ENCODE peak calls at places on chromosomes 11 and 22, in seven cellular contexts. One of them, this sample, is unnamed. For H3K9me3, the result is how much of the 10 kb centered on the place peaks cover.

GRCh38 chr11:69453151-69453550 is 28.3 kb upstream of the LINC01488 start:
- DNase-seq in PC-3: no peak
- DNase-seq in lower lobe of right lung: peak
- DNase-seq in small intestine: no peak
- DNase-seq in CD8-positive, alpha-beta memory T cell: no peak
- DNase-seq in fibroblast of lung: no peak
- DNase-seq in A549: no peak
- DNase-seq in this sample: no peak

GRCh38 chr22:31929126-31929928 is 15.0 kb upstream of the YWHAH start:
- DNase-seq in PC-3: no peak
- DNase-seq in lower lobe of right lung: no peak
- DNase-seq in small intestine: no peak
- DNase-seq in CD8-positive, alpha-beta memory T cell: no peak
- DNase-seq in fibroblast of lung: no peak
- DNase-seq in A549: no peak
- DNase-seq in this sample: no peak

GRCh38 chr11:67119577-67120391 is 721 bp downstream of the KDM2A start:
- DNase-seq in PC-3: peak
- DNase-seq in lower lobe of right lung: peak
- DNase-seq in small intestine: peak
- DNase-seq in CD8-positive, alpha-beta memory T cell: no peak
- DNase-seq in fibroblast of lung: no peak
- DNase-seq in A549: peak
- DNase-seq in this sample: peak

GRCh38 chr11:9103542-9104276 is 12.3 kb upstream of the SCUBE2 start:
- DNase-seq in PC-3: peak
- DNase-seq in lower lobe of right lung: no peak
- DNase-seq in small intestine: no peak
- DNase-seq in CD8-positive, alpha-beta memory T cell: no peak
- DNase-seq in fibroblast of lung: no peak
- DNase-seq in A549: no peak
- DNase-seq in this sample: no peak

GRCh38 chr11:6599884-6600390 is 3.5 kb downstream of the RRP8 start:
- DNase-seq in PC-3: no peak
- DNase-seq in lower lobe of right lung: no peak
- DNase-seq in small intestine: peak
- DNase-seq in CD8-positive, alpha-beta memory T cell: no peak
- DNase-seq in fibroblast of lung: no peak
- DNase-seq in A549: no peak
- DNase-seq in this sample: no peak

GRCh38 chr22:30430933-30431332 is 5.4 kb downstream of the MTFP1 start:
- DNase-seq in PC-3: no peak
- DNase-seq in lower lobe of right lung: no peak
- DNase-seq in small intestine: no peak
- DNase-seq in CD8-positive, alpha-beta memory T cell: no peak
- DNase-seq in fibroblast of lung: no peak
- DNase-seq in A549: no peak
- DNase-seq in this sample: no peak

GRCh38 chr22:38110863-38111852 is 674 bp upstream of the BAIAP2L2 start:
- DNase-seq in PC-3: no peak
- DNase-seq in lower lobe of right lung: peak
- DNase-seq in small intestine: peak
- DNase-seq in CD8-positive, alpha-beta memory T cell: peak
- DNase-seq in fibroblast of lung: no peak
- DNase-seq in A549: peak
- DNase-seq in this sample: no peak

GRCh38 chr11:103623933-103624332 is 412.5 kb upstream of the DDI1 start:
- DNase-seq in PC-3: no peak
- DNase-seq in lower lobe of right lung: no peak
- DNase-seq in small intestine: no peak
- DNase-seq in CD8-positive, alpha-beta memory T cell: no peak
- DNase-seq in fibroblast of lung: no peak
- DNase-seq in A549: no peak
- DNase-seq in this sample: no peak

GRCh38 chr11:107472966-107473365 is 15.3 kb upstream of the CWF19L2 start:
- DNase-seq in PC-3: no peak
- DNase-seq in lower lobe of right lung: no peak
- DNase-seq in small intestine: no peak
- DNase-seq in CD8-positive, alpha-beta memory T cell: no peak
- DNase-seq in fibroblast of lung: no peak
- DNase-seq in A549: no peak
- DNase-seq in this sample: no peak

GRCh38 chr11:128909438-128910125 is 18.4 kb downstream of the KCNJ5 start:
- DNase-seq in PC-3: no peak
- DNase-seq in lower lobe of right lung: no peak
- DNase-seq in small intestine: no peak
- DNase-seq in CD8-positive, alpha-beta memory T cell: no peak
- DNase-seq in fibroblast of lung: no peak
- DNase-seq in A549: no peak
- DNase-seq in this sample: no peak

GRCh38 chr11:15006139-15006759 is 34.1 kb upstream of the CALCA start:
- DNase-seq in PC-3: peak
- DNase-seq in lower lobe of right lung: no peak
- DNase-seq in small intestine: peak
- DNase-seq in CD8-positive, alpha-beta memory T cell: no peak
- DNase-seq in fibroblast of lung: peak
- DNase-seq in A549: no peak
- DNase-seq in this sample: peak

GRCh38 chr11:19742595-19743292 is 30.1 kb downstream of the NAV2 start:
- DNase-seq in PC-3: peak
- DNase-seq in lower lobe of right lung: peak
- DNase-seq in small intestine: peak
- DNase-seq in CD8-positive, alpha-beta memory T cell: peak
- DNase-seq in fibroblast of lung: peak
- DNase-seq in A549: peak
- DNase-seq in this sample: peak

GRCh38 chr22:48436201-48436931 is 1391.3 kb downstream of the BRD1 start:
- DNase-seq in PC-3: no peak
- DNase-seq in lower lobe of right lung: no peak
- DNase-seq in small intestine: no peak
- DNase-seq in CD8-positive, alpha-beta memory T cell: peak
- DNase-seq in fibroblast of lung: no peak
- DNase-seq in A549: no peak
- DNase-seq in this sample: no peak

GRCh38 chr11:11977206-11977938 is 31.1 kb downstream of the DKK3 start:
- DNase-seq in PC-3: peak
- DNase-seq in lower lobe of right lung: no peak
- DNase-seq in small intestine: no peak
- DNase-seq in CD8-positive, alpha-beta memory T cell: no peak
- DNase-seq in fibroblast of lung: peak
- DNase-seq in A549: peak
- DNase-seq in this sample: no peak

GRCh38 chr11:65743928-65744698 is 23.5 kb upstream of the RNASEH2C start:
- DNase-seq in PC-3: peak
- DNase-seq in lower lobe of right lung: no peak
- DNase-seq in small intestine: peak
- DNase-seq in CD8-positive, alpha-beta memory T cell: no peak
- DNase-seq in fibroblast of lung: no peak
- DNase-seq in A549: peak
- DNase-seq in this sample: no peak

GRCh38 chr22:23159287-23159622 is 14.0 kb downstream of the RAB36 start:
- DNase-seq in PC-3: no peak
- DNase-seq in lower lobe of right lung: no peak
- DNase-seq in small intestine: no peak
- DNase-seq in CD8-positive, alpha-beta memory T cell: no peak
- DNase-seq in fibroblast of lung: no peak
- DNase-seq in A549: no peak
- DNase-seq in this sample: no peak

GRCh38 chr11:130827697-130828377 is 88.4 kb downstream of the SNX19 start:
- DNase-seq in PC-3: peak
- DNase-seq in lower lobe of right lung: no peak
- DNase-seq in small intestine: peak
- DNase-seq in CD8-positive, alpha-beta memory T cell: no peak
- DNase-seq in fibroblast of lung: peak
- DNase-seq in A549: peak
- DNase-seq in this sample: no peak

GRCh38 chr11:86103808-86104207 is 34.9 kb upstream of the PICALM start:
- DNase-seq in PC-3: peak
- DNase-seq in lower lobe of right lung: no peak
- DNase-seq in small intestine: no peak
- DNase-seq in CD8-positive, alpha-beta memory T cell: no peak
- DNase-seq in fibroblast of lung: peak
- DNase-seq in A549: no peak
- DNase-seq in this sample: no peak

GRCh38 chr11:2259466-2259830 is 10.9 kb downstream of the ASCL2 start:
- DNase-seq in PC-3: no peak
- DNase-seq in lower lobe of right lung: no peak
- DNase-seq in small intestine: no peak
- DNase-seq in CD8-positive, alpha-beta memory T cell: no peak
- DNase-seq in fibroblast of lung: no peak
- DNase-seq in A549: no peak
- DNase-seq in this sample: no peak

GRCh38 chr11:76086713-76087635 is 119.3 kb downstream of the WNT11 start:
- DNase-seq in PC-3: no peak
- DNase-seq in lower lobe of right lung: no peak
- DNase-seq in small intestine: no peak
- DNase-seq in CD8-positive, alpha-beta memory T cell: no peak
- DNase-seq in fibroblast of lung: peak
- DNase-seq in A549: no peak
- DNase-seq in this sample: no peak

GRCh38 chr11:73228268-73229134 is 10.4 kb downstream of the P2RY2 start:
- DNase-seq in PC-3: no peak
- DNase-seq in lower lobe of right lung: no peak
- DNase-seq in small intestine: no peak
- DNase-seq in CD8-positive, alpha-beta memory T cell: no peak
- DNase-seq in fibroblast of lung: no peak
- DNase-seq in A549: no peak
- DNase-seq in this sample: peak

GRCh38 chr11:134958870-134959269 is 546.8 kb upstream of the B3GAT1 start:
- DNase-seq in PC-3: no peak
- DNase-seq in lower lobe of right lung: no peak
- DNase-seq in small intestine: no peak
- DNase-seq in CD8-positive, alpha-beta memory T cell: no peak
- DNase-seq in fibroblast of lung: no peak
- DNase-seq in A549: no peak
- DNase-seq in this sample: no peak

DNA sequence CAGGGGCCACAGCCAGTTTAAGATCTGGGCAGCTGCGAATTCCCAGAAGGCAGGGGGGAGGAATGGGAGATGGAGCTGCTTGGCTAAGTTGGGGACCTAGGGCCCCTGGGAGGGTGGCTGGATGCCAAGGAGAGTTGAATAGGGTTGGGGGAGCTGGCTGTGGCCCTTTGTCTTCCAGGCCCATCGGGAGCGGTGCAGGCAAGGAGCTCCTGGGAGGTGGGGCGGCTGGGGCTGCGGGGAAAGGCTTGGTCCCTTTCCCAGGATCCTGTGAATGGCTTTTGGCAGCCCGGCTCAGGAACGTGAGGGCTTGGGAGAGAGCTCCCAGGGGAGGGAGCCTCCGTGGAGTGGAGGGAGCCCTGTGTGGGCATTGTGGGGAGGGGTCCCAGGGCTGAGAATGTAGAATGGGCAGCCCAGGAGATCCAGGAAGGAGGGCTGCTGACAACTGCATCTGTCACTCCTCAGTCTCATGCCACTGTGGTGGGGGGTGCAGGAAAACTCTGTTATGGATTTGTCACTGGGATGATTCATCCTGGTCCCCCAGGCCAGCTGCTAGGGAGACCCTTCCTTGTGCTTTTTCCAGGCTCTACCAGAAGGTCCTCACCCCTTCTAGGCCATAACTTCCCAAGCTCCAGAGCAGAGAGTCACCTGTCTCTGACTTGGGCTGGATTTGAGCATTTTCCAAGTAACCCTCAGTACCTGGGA is 6.0 kb downstream of the FREY1 start:
- DNase-seq in PC-3: no peak
- DNase-seq in lower lobe of right lung: no peak
- DNase-seq in small intestine: no peak
- DNase-seq in CD8-positive, alpha-beta memory T cell: no peak
- DNase-seq in fibroblast of lung: no peak
- DNase-seq in A549: no peak
- DNase-seq in this sample: no peak
- H3K4me3 ChIP-seq in PC-3: peak
- H3K4me3 ChIP-seq in lower lobe of right lung: peak
- H3K4me3 ChIP-seq in small intestine: no peak
- H3K4me3 ChIP-seq in CD8-positive, alpha-beta memory T cell: no peak
- H3K4me3 ChIP-seq in fibroblast of lung: peak
- H3K4me3 ChIP-seq in A549: peak
- H3K4me3 ChIP-seq in this sample: no peak

DNA sequence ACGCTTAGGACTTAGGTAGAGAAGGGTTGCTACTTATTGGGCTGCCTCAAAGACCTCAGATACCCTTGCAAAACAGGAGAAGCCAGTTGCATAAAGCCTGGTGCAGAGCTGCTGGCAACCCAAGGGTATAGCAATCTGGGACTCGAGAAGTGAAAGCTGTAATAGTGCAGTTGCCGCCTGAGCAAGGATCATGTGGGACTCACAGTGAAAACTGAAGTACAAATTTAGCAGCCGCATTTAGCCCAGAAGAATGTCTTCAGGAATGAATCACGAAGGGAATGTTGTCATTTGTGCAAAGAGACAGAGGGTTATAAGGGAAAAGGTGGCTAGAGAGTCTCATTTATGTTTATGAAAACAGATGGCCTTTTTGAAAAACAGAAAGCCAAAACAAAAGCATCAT is 267.2 kb downstream of the TENM4 start:
- DNase-seq in PC-3: peak
- DNase-seq in lower lobe of right lung: no peak
- DNase-seq in small intestine: no peak
- DNase-seq in CD8-positive, alpha-beta memory T cell: no peak
- DNase-seq in fibroblast of lung: peak
- DNase-seq in A549: no peak
- DNase-seq in this sample: no peak
- H3K27ac ChIP-seq in PC-3: no peak
- H3K27ac ChIP-seq in lower lobe of right lung: no peak
- H3K27ac ChIP-seq in small intestine: no peak
- H3K27ac ChIP-seq in CD8-positive, alpha-beta memory T cell: no peak
- H3K27ac ChIP-seq in fibroblast of lung: no peak
- H3K27ac ChIP-seq in A549: no peak
- H3K27ac ChIP-seq in this sample: no peak

GRCh38 chr22:47376901-47377520 is 614.6 kb downstream of the TBC1D22A start:
- DNase-seq in PC-3: no peak
- DNase-seq in lower lobe of right lung: peak
- DNase-seq in small intestine: no peak
- DNase-seq in CD8-positive, alpha-beta memory T cell: no peak
- DNase-seq in fibroblast of lung: no peak
- DNase-seq in A549: no peak
- DNase-seq in this sample: no peak
- H3K9me3 ChIP-seq in PC-3: under half
- H3K9me3 ChIP-seq in lower lobe of right lung: under half
- H3K9me3 ChIP-seq in small intestine: under half
- H3K9me3 ChIP-seq in CD8-positive, alpha-beta memory T cell: under half
- H3K9me3 ChIP-seq in fibroblast of lung: under half
- H3K9me3 ChIP-seq in A549: under half
- H3K9me3 ChIP-seq in this sample: under half

GRCh38 chr11:636511-637332 is at the start of gene DRD4:
- DNase-seq in PC-3: no peak
- DNase-seq in lower lobe of right lung: no peak
- DNase-seq in small intestine: no peak
- DNase-seq in CD8-positive, alpha-beta memory T cell: no peak
- DNase-seq in fibroblast of lung: no peak
- DNase-seq in A549: no peak
- DNase-seq in this sample: no peak
- H3K4me3 ChIP-seq in PC-3: no peak
- H3K4me3 ChIP-seq in lower lobe of right lung: peak
- H3K4me3 ChIP-seq in small intestine: peak
- H3K4me3 ChIP-seq in CD8-positive, alpha-beta memory T cell: no peak
- H3K4me3 ChIP-seq in fibroblast of lung: no peak
- H3K4me3 ChIP-seq in A549: no peak
- H3K4me3 ChIP-seq in this sample: no peak

This sample was measured in naive thymus-derived CD4-positive, alpha-beta T cell.